ENCODE peak calls at places on chromosomes 16 and 17, in six cellular contexts. D is skeletal muscle cell, J is breast epithelium, E is WERI-Rb-1, T is thoracic aorta, P is neural progenitor cell. R is an unnamed sample.

GRCh38 chr16:57593990-57594389 is 34.4 kb upstream of the ADGRG1 start:
- DNase-seq in D (no peak), J (no peak), E (no peak), T (no peak), P (no peak), R (no peak)

GRCh38 chr16:67697407-67697806 is 21.7 kb downstream of the GFOD2 start:
- DNase-seq in D (no peak), J (no peak), E (no peak), T (no peak), P (no peak), R (no peak)

GRCh38 chr17:4445731-4446130 is 12.0 kb downstream of the SPNS3 start:
- DNase-seq in D (no peak), J (no peak), E (no peak), T (no peak), P (no peak), R (no peak)

GRCh38 chr17:62920300-62920699 is 45.7 kb upstream of the TANC2 start:
- DNase-seq in D (no peak), J (no peak), E (no peak), T (no peak), P (no peak), R (no peak)

GRCh38 chr16:24701521-24701951 is 27.9 kb upstream of the TNRC6A start:
- DNase-seq in D (no peak), J (no peak), E (no peak), T (no peak), P (no peak), R (no peak)

GRCh38 chr16:85153656-85154091 is 41.4 kb upstream of the CIBAR2 start:
- DNase-seq in D (no peak), J (no peak), E (peak), T (no peak), P (no peak), R (no peak)

GRCh38 chr16:22927306-22927705 is 113.3 kb downstream of the HS3ST2 start:
- DNase-seq in D (no peak), J (no peak), E (no peak), T (no peak), P (no peak), R (no peak)

GRCh38 chr16:24609740-24610420 is 70.5 kb downstream of the RBBP6 start:
- DNase-seq in D (no peak), J (peak), E (peak), T (peak), P (peak), R (no peak)

GRCh38 chr17:74431568-74432483 is at the start of gene GPRC5C:
- DNase-seq in D (no peak), J (peak), E (peak), T (no peak), P (peak), R (no peak)

GRCh38 chr17:42179911-42180410 is 981 bp downstream of the KCNH4 start:
- DNase-seq in D (no peak), J (no peak), E (no peak), T (no peak), P (peak), R (no peak)

GRCh38 chr16:31134091-31134571 is 1.4 kb downstream of the PRSS8 start:
- DNase-seq in D (no peak), J (no peak), E (no peak), T (no peak), P (no peak), R (no peak)
- H3K4me3 ChIP-seq in D (no peak), J (peak), E (no peak), T (no peak), P (peak), R (no peak)

DNA sequence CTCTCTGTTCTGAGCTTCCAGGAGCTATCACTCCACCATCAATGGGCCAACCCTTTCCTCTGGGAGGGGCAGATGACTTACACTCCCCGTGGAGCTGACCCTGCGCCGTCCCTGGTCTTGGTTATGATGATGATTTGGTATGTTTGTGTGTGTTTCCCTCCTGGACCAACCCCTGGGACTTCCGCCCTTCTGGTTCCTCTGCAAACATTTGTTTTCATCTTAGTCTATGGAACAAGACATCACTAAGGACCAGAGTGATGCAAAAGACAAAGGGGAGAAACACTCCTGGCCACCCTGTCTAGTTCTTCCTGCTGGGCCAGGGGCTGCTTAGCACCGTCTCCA is 13.7 kb downstream of the CBX4 start:
- DNase-seq in D (no peak), J (no peak), E (no peak), T (no peak), P (no peak), R (no peak)
- H3K4me3 ChIP-seq in D (no peak), J (no peak), E (no peak), T (no peak), P (no peak), R (no peak)

DNA sequence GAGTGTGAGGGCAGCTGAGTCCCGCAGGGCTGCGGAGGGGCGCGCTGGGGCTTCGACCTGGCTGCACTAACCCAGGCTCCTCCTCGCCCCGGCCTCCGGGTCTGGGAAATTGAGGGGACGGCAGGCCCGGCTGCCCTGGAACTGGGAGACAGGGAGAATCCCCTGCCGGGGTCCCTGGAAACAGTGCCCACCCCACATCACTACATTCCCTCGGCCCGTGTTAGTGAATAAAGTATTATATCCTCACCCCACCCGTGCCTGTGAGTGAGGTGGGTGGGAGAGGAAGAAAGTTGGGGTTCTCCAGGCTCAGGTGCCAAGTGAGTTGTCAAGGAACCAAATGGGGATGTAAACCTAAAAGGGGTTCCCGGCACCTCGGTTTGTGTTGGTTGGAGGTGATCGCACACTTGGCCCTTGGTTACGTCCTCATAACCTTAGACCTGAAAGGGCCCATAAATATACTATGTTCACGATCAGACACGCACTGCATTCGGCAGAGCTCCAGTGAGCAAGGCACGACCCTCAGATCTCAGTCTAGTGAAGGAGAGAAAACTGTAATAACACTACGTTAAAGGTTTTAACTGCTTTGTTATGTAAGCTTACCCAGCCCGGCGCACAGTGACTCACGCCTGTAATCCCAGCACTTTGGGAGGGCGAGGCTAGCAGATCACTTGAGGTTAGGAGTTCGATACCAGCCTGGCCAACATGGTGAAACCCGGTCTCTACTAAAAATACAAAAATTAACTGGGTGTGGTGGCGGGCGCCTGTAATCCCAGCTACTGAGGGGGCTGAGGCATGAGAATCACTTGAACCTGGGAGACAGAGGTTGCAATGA is 11.2 kb downstream of the ZNF771 start:
- DNase-seq in D (no peak), J (no peak), E (no peak), T (no peak), P (no peak), R (no peak)
- H3K4me3 ChIP-seq in D (peak), J (peak), E (peak), T (peak), P (peak), R (peak)

GRCh38 chr16:82451449-82451848 is 175.3 kb upstream of the CDH13 start:
- DNase-seq in D (no peak), J (no peak), E (no peak), T (no peak), P (no peak), R (no peak)
- H3K4me3 ChIP-seq in D (no peak), J (no peak), E (no peak), T (no peak), P (no peak), R (no peak)

GRCh38 chr17:75975757-75976174 is 3.2 kb downstream of the ACOX1 start:
- DNase-seq in D (no peak), J (no peak), E (no peak), T (no peak), P (no peak), R (no peak)
- H3K4me3 ChIP-seq in D (no peak), J (peak), E (no peak), T (no peak), P (no peak), R (no peak)

DNA sequence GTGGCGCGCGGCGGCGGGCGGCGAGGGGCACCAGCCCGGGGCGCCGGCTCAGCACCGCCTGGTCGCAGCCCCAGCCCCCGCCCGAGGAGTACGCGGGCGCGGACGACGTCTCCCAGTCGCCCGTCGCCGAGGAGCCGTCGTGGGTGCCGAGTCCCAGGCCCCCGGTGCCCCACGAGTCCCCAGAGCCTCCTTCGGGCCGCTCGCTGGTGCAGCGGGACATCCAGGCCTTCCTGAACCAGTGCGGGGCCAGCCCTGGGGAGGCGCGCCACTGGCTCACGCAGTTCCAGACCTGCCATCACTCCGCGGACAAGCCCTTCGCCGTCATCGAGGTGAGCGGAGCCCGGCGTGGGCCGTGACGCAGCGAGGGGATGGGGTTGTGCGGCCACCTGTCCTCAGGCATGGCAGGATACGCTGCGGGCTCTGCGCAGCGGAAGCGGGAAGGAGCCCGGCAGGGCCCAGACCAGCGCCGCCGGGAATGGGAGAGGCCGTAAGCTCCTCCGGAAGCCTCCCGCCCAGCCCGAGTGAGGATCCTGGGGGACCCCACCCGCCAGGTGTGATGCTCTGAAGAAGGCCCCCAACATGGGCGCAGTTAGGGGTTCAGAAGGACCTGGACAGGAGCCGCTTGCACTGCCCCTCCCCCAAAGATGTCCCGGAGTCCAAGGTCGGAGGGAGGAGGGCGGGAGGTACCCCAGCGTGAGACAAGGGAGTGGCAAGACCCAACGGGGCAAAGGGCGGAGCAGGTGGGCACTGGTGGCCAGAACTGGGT is 522 bp downstream of the NAGS start:
- DNase-seq in D (no peak), J (no peak), E (no peak), T (no peak), P (peak), R (no peak)
- H3K4me3 ChIP-seq in D (peak), J (peak), E (no peak), T (peak), P (peak), R (peak)

GRCh38 chr17:81199482-81199830 is 23.3 kb downstream of the CEP131 start:
- DNase-seq in D (no peak), J (no peak), E (no peak), T (no peak), P (no peak), R (no peak)
- H3K4me3 ChIP-seq in D (no peak), J (no peak), E (no peak), T (no peak), P (no peak), R (no peak)

GRCh38 chr17:44351961-44352921 is 7.1 kb downstream of the GRN start:
- DNase-seq in D (no peak), J (no peak), E (peak), T (no peak), P (no peak), R (no peak)

GRCh38 chr17:44351464-44351863 is 6.4 kb downstream of the GRN start:
- DNase-seq in D (no peak), J (no peak), E (peak), T (no peak), P (no peak), R (no peak)

GRCh38 chr17:44354582-44355309 is 8.9 kb downstream of the FAM171A2 start:
- DNase-seq in D (no peak), J (no peak), E (peak), T (no peak), P (peak), R (no peak)

GRCh38 chr17:44353656-44354331 is 8.7 kb downstream of the GRN start:
- DNase-seq in D (no peak), J (no peak), E (no peak), T (no peak), P (peak), R (no peak)

DNA sequence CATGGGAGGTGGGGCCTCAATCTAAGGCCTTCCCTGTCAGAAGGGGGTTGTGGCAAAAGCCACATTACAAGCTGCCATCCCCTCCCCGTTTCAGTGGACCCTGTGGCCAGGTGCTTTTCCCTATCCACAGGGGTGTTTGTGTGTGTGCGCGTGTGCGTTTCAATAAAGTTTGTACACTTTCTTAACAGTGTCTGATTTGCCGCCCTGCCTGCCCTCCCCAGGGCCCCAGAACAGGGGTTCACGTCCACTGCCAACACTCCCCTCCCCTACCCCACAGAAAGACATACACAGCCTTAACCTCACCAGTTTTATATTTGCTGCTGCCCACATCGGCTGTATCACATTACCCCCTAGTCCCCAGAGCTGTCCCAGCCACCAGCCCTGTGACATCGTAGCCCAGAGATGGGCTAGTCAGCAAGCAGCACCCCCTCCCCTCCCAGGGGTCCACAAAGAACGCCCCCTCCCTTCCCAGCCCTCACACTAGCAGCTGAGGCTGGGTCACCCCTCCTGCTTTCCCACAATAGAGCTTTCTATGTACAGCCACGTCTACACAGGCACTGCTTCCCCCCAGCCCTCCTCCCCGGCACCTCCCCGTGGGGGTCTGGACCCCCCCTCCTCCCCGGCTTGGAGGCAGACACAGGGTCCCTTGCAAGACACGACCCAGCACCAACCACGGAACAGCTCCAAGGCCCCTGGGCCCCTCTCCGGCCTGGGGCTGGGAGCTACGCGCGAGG is 8.0 kb downstream of the GRN start:
- DNase-seq in D (no peak), J (no peak), E (peak), T (no peak), P (no peak), R (no peak)
- H3K4me3 ChIP-seq in D (peak), J (peak), E (no peak), T (peak), P (peak), R (peak)

DNA sequence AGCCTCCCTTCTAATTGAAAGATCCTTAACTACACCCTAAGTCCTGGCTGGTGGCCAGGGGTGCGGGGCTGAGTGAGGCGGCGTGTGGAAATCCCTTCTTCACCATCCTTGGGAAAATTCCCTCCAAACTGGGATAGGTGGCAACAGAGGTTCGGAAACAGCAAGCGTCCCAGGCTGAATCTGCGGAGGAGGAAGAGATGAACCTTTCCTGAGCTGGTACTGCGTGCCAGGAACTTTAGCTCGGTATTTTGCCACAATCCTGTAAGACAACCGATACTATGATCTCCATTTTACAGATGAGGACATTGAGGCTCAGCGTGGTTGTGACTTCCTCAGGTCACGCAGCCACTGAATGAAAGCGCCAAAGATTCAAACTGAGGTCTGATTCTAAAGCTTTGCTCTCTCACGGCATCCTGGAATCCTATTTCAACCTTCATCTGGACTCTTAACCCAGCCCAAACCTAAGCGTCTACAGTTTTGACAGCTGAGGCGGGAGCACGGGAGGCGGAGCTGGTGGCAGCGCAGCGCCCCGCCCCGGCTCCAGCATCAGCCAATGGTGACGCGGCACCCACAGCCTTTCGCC is 570 bp upstream of the CYLD start:
- DNase-seq in D (no peak), J (peak), E (no peak), T (no peak), P (peak), R (peak)
- H3K4me3 ChIP-seq in D (peak), J (peak), E (peak), T (peak), P (peak), R (peak)

R was measured in esophagus muscularis mucosa.